ENCODE peak calls at places on chromosomes 2 and 18, in seven cellular contexts. V, H, X, E, W, Z and U are unnamed samples.

GRCh38 chr2:192007819-192008218 is 160.9 kb upstream of the CAVIN2 start:
- DNase-seq in Z (no peak), V (no peak), W (no peak), H (no peak), E (no peak), X (no peak), U (no peak)

GRCh38 chr2:124822516-124822915 is 797.4 kb downstream of the CNTNAP5 start:
- DNase-seq in H (no peak), X (no peak), E (no peak), V (no peak), Z (no peak), W (no peak), U (no peak)

GRCh38 chr2:184756885-184757284 is 158.6 kb downstream of the ZNF804A start:
- DNase-seq in H (no peak), E (no peak), W (no peak), X (no peak), Z (no peak), V (no peak), U (no peak)

GRCh38 chr2:135056790-135057189 is 4.7 kb downstream of the RAB3GAP1 start:
- DNase-seq in H (no peak), Z (no peak), E (no peak), W (no peak), V (no peak), X (no peak), U (no peak)

GRCh38 chr2:79833235-79833878 is 320.5 kb downstream of the CTNNA2 start:
- DNase-seq in W (no peak), H (no peak), V (no peak), Z (no peak), X (no peak), E (no peak), U (no peak)

GRCh38 chr18:45602926-45603325 is 12.3 kb upstream of the SLC14A2 start:
- DNase-seq in V (no peak), E (peak), W (no peak), Z (no peak), X (no peak), H (peak), U (no peak)

GRCh38 chr2:240369725-240370585 is 65.5 kb upstream of the GPC1 start:
- DNase-seq in Z (peak), E (peak), V (peak), X (peak), H (peak), W (peak), U (no peak)

GRCh38 chr18:76390452-76391035 is 104.5 kb downstream of the ZNF516 start:
- DNase-seq in W (no peak), E (no peak), V (no peak), H (no peak), Z (no peak), X (no peak), U (no peak)

GRCh38 chr18:9810994-9811393 is 74.8 kb upstream of the TXNDC2 start:
- DNase-seq in H (no peak), V (no peak), W (no peak), X (no peak), E (no peak), Z (no peak), U (no peak)

DNA sequence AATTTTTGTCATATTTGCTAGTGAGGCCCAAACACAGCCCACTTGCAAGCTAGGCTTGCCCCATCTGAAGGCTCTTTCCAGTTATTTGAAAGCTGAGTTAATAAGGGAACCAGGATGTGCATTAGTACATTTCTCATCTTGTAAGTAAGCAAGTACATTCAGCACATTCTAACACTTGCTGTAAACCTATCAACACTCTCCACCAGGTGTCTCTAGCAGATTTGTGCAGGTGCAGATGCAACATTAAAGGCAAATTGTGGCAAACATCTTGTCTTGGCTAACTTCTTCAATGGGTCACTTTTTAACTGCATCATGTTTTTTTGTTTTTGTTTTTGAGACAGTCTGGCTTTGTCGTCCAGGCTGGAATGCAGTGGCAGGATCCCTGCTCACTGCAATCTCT is 25.3 kb upstream of the MFSD6 start:
- DNase-seq in W (no peak), V (no peak), X (no peak), Z (peak), H (peak), E (peak), U (no peak)
- TF ChIP-seq CTCF in W (peak), V (peak), X (peak), Z (peak), H (peak), E (peak), U (no peak)

GRCh38 chr2:47373747-47374146 is 29.2 kb upstream of the MSH2 start:
- DNase-seq in V (no peak), E (no peak), X (no peak), W (peak), H (no peak), Z (no peak), U (no peak)
- TF ChIP-seq CTCF in V (peak), E (no peak), X (no peak), W (no peak), H (no peak), Z (peak), U (no peak)

GRCh38 chr18:49570836-49571235 is 9.0 kb downstream of the LIPG start:
- DNase-seq in W (no peak), V (no peak), H (no peak), X (no peak), E (no peak), Z (no peak), U (no peak)

GRCh38 chr18:49569701-49570100 is 7.8 kb downstream of the LIPG start:
- DNase-seq in W (no peak), X (no peak), E (peak), Z (no peak), H (peak), V (no peak), U (no peak)

GRCh38 chr18:49573835-49574234 is 12.0 kb downstream of the LIPG start:
- DNase-seq in V (no peak), H (no peak), Z (no peak), E (no peak), X (no peak), W (no peak), U (no peak)

GRCh38 chr18:49566985-49567384 is 5.1 kb downstream of the LIPG start:
- DNase-seq in X (no peak), E (no peak), V (no peak), Z (no peak), H (no peak), W (no peak), U (no peak)

DNA sequence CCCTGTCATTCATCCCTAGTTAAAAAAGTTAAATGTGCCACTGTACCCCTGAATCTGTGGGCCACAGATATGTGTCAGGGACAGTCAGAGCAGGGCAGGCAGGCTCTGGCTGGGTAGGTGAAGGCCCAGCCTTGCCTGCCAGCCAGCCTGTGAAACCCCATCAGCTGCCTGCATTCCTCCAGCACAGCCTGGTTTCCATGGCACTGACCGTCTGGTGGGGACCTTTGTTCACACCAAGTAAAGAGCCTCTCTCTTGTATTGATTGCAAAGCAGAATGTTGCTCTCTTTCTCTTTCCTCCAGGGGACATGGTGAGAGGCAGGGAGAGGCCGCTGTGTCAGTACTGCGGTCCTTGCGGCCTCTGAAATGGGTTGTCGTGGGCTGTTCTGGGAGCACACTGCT is 11.1 kb downstream of the LIPG start:
- DNase-seq in Z (no peak), W (no peak), H (peak), V (no peak), E (no peak), X (no peak), U (peak)
- TF ChIP-seq CTCF in Z (no peak), W (no peak), H (no peak), V (no peak), E (no peak), X (no peak), U (no peak)

DNA sequence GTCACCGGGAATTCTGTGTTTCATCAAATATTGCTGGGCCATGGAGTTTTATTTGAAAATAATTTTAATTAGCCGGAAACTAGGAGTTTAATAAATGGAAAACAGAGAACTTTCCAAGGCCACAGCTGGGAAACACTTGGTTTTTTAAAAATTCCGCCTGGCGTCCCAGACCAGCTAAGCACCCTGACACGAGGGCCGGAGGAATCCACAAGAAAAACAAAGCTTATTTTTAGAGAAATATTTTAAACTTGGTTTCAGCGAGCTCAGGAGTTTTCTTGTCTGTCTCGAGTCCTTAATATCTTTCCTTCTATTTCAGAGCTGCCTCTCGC is 8.2 kb downstream of the ZFP36L2 start:
- DNase-seq in V (no peak), X (no peak), W (no peak), E (no peak), H (no peak), Z (peak), U (no peak)
- TF ChIP-seq CTCF in V (peak), X (peak), W (peak), E (no peak), H (no peak), Z (peak), U (no peak)